ENCODE peak calls at places on chromosomes 2 and 18, in seven cellular contexts. R is body of pancreas, O is esophagus muscularis mucosa, G is A549, H is adrenal gland, E is right lobe of liver, F is suprapubic skin. Z is an unnamed sample.

GRCh38 chr2:31125918-31126695 is 12.1 kb downstream of the GALNT14 start:
- DNase-seq in R (no peak), O (peak; percentile 74), G (peak; percentile 32), H (no peak), E (no peak), F (no peak), Z (no peak)

GRCh38 chr2:127670957-127671290 is 4.4 kb downstream of the LIMS2 start:
- DNase-seq in R (no peak), O (no peak), G (peak; percentile 17), H (no peak), E (no peak), F (no peak), Z (no peak)

GRCh38 chr2:172102858-172103359 is at the start of gene DLX2:
- DNase-seq in R (peak; percentile 74), O (peak; percentile 92), G (peak; percentile 91), H (peak; percentile 82), E (peak; percentile 85), F (no peak), Z (peak; percentile 89)

GRCh38 chr18:24530630-24531111 is 70.2 kb downstream of the HRH4 start:
- DNase-seq in R (no peak), O (peak; percentile 75), G (peak; percentile 7), H (peak; percentile 24), E (no peak), F (no peak), Z (no peak)

GRCh38 chr2:12612646-12613045 is 104.1 kb upstream of the TRIB2 start:
- DNase-seq in R (no peak), O (no peak), G (no peak), H (no peak), E (no peak), F (no peak), Z (no peak)

GRCh38 chr2:6864938-6865345 is 765 bp downstream of the CMPK2 start:
- DNase-seq in R (no peak), O (no peak), G (peak; percentile 11), H (peak; percentile 46), E (peak; percentile 61), F (no peak), Z (peak; percentile 88)

GRCh38 chr2:28172114-28172898 is 220.4 kb upstream of the FOSL2 start:
- DNase-seq in R (no peak), O (no peak), G (no peak), H (no peak), E (no peak), F (no peak), Z (no peak)

GRCh38 chr2:83079007-83079406 is 1380.1 kb downstream of the SUCLG1 start:
- DNase-seq in R (no peak), O (no peak), G (no peak), H (no peak), E (no peak), F (no peak), Z (no peak)

GRCh38 chr2:120343433-120344105 is 2.4 kb upstream of the INHBB start:
- DNase-seq in R (peak; percentile 89), O (peak; percentile 94), G (peak; percentile 91), H (peak; percentile 86), E (peak; percentile 85), F (peak; percentile 97), Z (peak; percentile 51)

GRCh38 chr2:221124542-221125235 is 447.4 kb downstream of the EPHA4 start:
- DNase-seq in R (no peak), O (no peak), G (no peak), H (no peak), E (no peak), F (no peak), Z (no peak)

GRCh38 chr2:10875126-10875525 is 36.6 kb upstream of the KCNF1 start:
- DNase-seq in R (no peak), O (no peak), G (no peak), H (no peak), E (no peak), F (peak; percentile 12), Z (no peak)
- TF ChIP-seq POLR2A in R (no peak), O (no peak), G (no peak), H (no peak), E (no peak), F (no peak), Z (no peak)

DNA sequence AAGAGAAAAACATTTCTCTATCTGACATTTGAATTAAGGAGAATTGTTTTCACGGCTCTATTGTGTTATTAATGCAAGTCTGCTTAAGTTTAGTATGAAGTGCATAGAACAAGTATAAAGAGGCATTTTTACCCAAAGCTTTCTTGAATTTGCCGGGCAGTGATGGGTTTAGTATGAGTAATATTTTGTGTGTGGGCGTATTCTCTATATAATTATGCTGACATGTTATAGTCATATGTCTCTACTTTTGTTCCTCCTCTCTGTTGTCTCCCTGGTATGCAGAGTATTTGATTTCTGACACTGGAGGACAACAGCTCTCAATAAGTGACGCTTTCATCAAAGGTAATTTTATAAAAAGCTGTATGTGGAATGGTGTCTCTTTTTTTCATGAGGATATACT is 45.9 kb downstream of the PIKFYVE start:
- DNase-seq in R (no peak), O (no peak), G (no peak), H (no peak), E (no peak), F (no peak), Z (no peak)
- TF ChIP-seq POLR2A in R (no peak), O (no peak), G (no peak), H (no peak), E (no peak), F (no peak), Z (no peak)

GRCh38 chr2:47487498-47487875 is 84.5 kb downstream of the MSH2 start:
- DNase-seq in R (no peak), O (no peak), G (no peak), H (no peak), E (no peak), F (no peak), Z (no peak)
- TF ChIP-seq POLR2A in R (no peak), O (no peak), G (no peak), H (no peak), E (no peak), F (no peak), Z (no peak)

DNA sequence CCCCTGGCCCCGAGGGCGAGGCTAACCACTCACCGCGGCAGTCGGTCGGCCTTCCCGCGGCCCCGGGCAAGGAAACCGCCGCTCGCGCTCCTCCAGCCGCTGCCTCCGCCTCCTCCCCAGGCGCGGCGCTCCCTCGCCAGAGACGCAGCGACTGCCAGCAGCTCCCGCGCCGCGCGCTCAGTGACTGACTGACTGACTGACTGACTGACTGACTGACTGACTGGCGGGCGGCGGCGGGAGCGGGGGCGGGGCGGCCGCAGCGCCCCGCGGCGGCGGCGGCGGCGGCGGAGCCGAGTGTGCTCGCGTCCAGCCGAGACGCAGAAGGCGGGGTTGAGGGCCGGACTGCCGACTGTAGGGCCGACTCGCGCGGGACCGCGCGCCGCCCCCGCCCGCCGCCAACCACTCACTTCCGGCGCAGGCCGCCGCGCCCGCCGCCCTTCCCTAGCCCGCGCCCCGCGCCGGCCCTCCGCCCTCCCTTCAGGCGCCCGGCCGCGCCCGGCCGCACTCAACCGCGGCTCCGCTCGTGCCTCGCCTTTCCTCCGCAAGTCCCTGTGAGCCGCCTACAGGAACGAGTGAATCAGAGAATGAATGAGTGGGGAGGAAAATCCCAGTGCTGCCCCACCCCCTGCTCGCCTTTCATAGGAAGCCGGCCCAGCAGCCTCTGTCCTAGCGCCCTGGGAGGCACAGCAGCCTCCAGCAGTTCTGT is at the start of gene RAPH1:
- DNase-seq in R (peak; percentile 87), O (no peak), G (peak; percentile 88), H (peak; percentile 83), E (peak; percentile 93), F (peak; percentile 87), Z (peak; percentile 85)
- TF ChIP-seq POLR2A in R (peak; percentile 77), O (peak; percentile 38), G (peak; percentile 59), H (peak; percentile 73), E (peak; percentile 93), F (peak; percentile 71), Z (no peak)

Z was measured in erythroblast.